ENCODE peak calls at places on chromosome 14, in four cellular contexts. One of them, this sample, is unnamed.
A peak's percentile ranks its signal among the peaks of the same experiment; 100 is the strongest.

GRCh38 chr14:85531594-85532391 is 1.8 kb downstream of the FLRT2 start:
- DNase-seq in stimulated activated CD8-positive, alpha-beta memory T cell treated with anti-CD3 and anti-CD28 coated beads, Interleukin-7, amount 100 ng/mL, for 48 hours: no peak
- DNase-seq in NCI-H1436: no peak
- DNase-seq in NCI-H1092: no peak
- DNase-seq in this sample: no peak

GRCh38 chr14:101225116-101225728 is 321.7 kb upstream of the RTL1 start:
- DNase-seq in NCI-H1092: peak; percentile 9
- DNase-seq in stimulated activated CD8-positive, alpha-beta memory T cell treated with anti-CD3 and anti-CD28 coated beads, Interleukin-7, amount 100 ng/mL, for 48 hours: no peak
- DNase-seq in NCI-H1436: no peak
- DNase-seq in this sample: no peak

GRCh38 chr14:26773906-26774593 is 176.2 kb upstream of the NOVA1 start:
- DNase-seq in NCI-H1092: no peak
- DNase-seq in NCI-H1436: no peak
- DNase-seq in stimulated activated CD8-positive, alpha-beta memory T cell treated with anti-CD3 and anti-CD28 coated beads, Interleukin-7, amount 100 ng/mL, for 48 hours: no peak
- DNase-seq in this sample: no peak

GRCh38 chr14:72779679-72780078 is 114.2 kb downstream of the DPF3 start:
- DNase-seq in NCI-H1436: no peak
- DNase-seq in NCI-H1092: no peak
- DNase-seq in stimulated activated CD8-positive, alpha-beta memory T cell treated with anti-CD3 and anti-CD28 coated beads, Interleukin-7, amount 100 ng/mL, for 48 hours: no peak
- DNase-seq in this sample: no peak

GRCh38 chr14:64943981-64944520 is 1.5 kb upstream of the GPX2 start:
- DNase-seq in stimulated activated CD8-positive, alpha-beta memory T cell treated with anti-CD3 and anti-CD28 coated beads, Interleukin-7, amount 100 ng/mL, for 48 hours: no peak
- DNase-seq in NCI-H1092: no peak
- DNase-seq in NCI-H1436: no peak
- DNase-seq in this sample: no peak

GRCh38 chr14:21185506-21185905 is 29.6 kb upstream of the OR5AU1 start:
- DNase-seq in NCI-H1092: no peak
- DNase-seq in stimulated activated CD8-positive, alpha-beta memory T cell treated with anti-CD3 and anti-CD28 coated beads, Interleukin-7, amount 100 ng/mL, for 48 hours: no peak
- DNase-seq in NCI-H1436: no peak
- DNase-seq in this sample: no peak

GRCh38 chr14:99983251-99984012 is 81.8 kb upstream of the EVL start:
- DNase-seq in NCI-H1092: no peak
- DNase-seq in NCI-H1436: no peak
- DNase-seq in stimulated activated CD8-positive, alpha-beta memory T cell treated with anti-CD3 and anti-CD28 coated beads, Interleukin-7, amount 100 ng/mL, for 48 hours: no peak
- DNase-seq in this sample: no peak

GRCh38 chr14:68376067-68376810 is 416.6 kb downstream of the ZFP36L1 start:
- DNase-seq in stimulated activated CD8-positive, alpha-beta memory T cell treated with anti-CD3 and anti-CD28 coated beads, Interleukin-7, amount 100 ng/mL, for 48 hours: no peak
- DNase-seq in NCI-H1092: no peak
- DNase-seq in NCI-H1436: no peak
- DNase-seq in this sample: no peak

GRCh38 chr14:90299408-90299807 is 32.3 kb downstream of the NRDE2 start:
- DNase-seq in NCI-H1092: no peak
- DNase-seq in stimulated activated CD8-positive, alpha-beta memory T cell treated with anti-CD3 and anti-CD28 coated beads, Interleukin-7, amount 100 ng/mL, for 48 hours: no peak
- DNase-seq in NCI-H1436: no peak
- DNase-seq in this sample: no peak

GRCh38 chr14:55802986-55803431 is 223.0 kb downstream of the KTN1 start:
- DNase-seq in NCI-H1436: no peak
- DNase-seq in stimulated activated CD8-positive, alpha-beta memory T cell treated with anti-CD3 and anti-CD28 coated beads, Interleukin-7, amount 100 ng/mL, for 48 hours: no peak
- DNase-seq in NCI-H1092: no peak
- DNase-seq in this sample: no peak

GRCh38 chr14:59360923-59361794 is 104.0 kb downstream of the GPR135 start:
- DNase-seq in NCI-H1092: peak; percentile 94
- DNase-seq in NCI-H1436: peak; percentile 80
- DNase-seq in stimulated activated CD8-positive, alpha-beta memory T cell treated with anti-CD3 and anti-CD28 coated beads, Interleukin-7, amount 100 ng/mL, for 48 hours: no peak
- DNase-seq in this sample: peak; percentile 94

GRCh38 chr14:26138764-26139445 is 458.9 kb downstream of the NOVA1 start:
- DNase-seq in NCI-H1092: no peak
- DNase-seq in stimulated activated CD8-positive, alpha-beta memory T cell treated with anti-CD3 and anti-CD28 coated beads, Interleukin-7, amount 100 ng/mL, for 48 hours: no peak
- DNase-seq in NCI-H1436: no peak
- DNase-seq in this sample: no peak

GRCh38 chr14:96055065-96055752 is 16.0 kb downstream of the C14orf132 start:
- DNase-seq in NCI-H1092: no peak
- DNase-seq in NCI-H1436: no peak
- DNase-seq in stimulated activated CD8-positive, alpha-beta memory T cell treated with anti-CD3 and anti-CD28 coated beads, Interleukin-7, amount 100 ng/mL, for 48 hours: no peak
- DNase-seq in this sample: no peak

GRCh38 chr14:51867753-51868152 is 7.3 kb downstream of the GNG2 start:
- DNase-seq in NCI-H1092: no peak
- DNase-seq in stimulated activated CD8-positive, alpha-beta memory T cell treated with anti-CD3 and anti-CD28 coated beads, Interleukin-7, amount 100 ng/mL, for 48 hours: no peak
- DNase-seq in NCI-H1436: no peak
- DNase-seq in this sample: no peak

GRCh38 chr14:99270491-99271287 is 1.3 kb downstream of the BCL11B start:
- DNase-seq in stimulated activated CD8-positive, alpha-beta memory T cell treated with anti-CD3 and anti-CD28 coated beads, Interleukin-7, amount 100 ng/mL, for 48 hours: no peak
- DNase-seq in NCI-H1092: peak; percentile 61
- DNase-seq in NCI-H1436: no peak
- DNase-seq in this sample: peak; percentile 52

GRCh38 chr14:22748691-22749090 is 17.8 kb upstream of the OXA1L start:
- DNase-seq in NCI-H1436: no peak
- DNase-seq in NCI-H1092: no peak
- DNase-seq in stimulated activated CD8-positive, alpha-beta memory T cell treated with anti-CD3 and anti-CD28 coated beads, Interleukin-7, amount 100 ng/mL, for 48 hours: no peak
- DNase-seq in this sample: no peak

GRCh38 chr14:68987653-68988036 is 8.5 kb upstream of the ACTN1 start:
- DNase-seq in stimulated activated CD8-positive, alpha-beta memory T cell treated with anti-CD3 and anti-CD28 coated beads, Interleukin-7, amount 100 ng/mL, for 48 hours: no peak
- DNase-seq in NCI-H1092: no peak
- DNase-seq in NCI-H1436: peak; percentile 65
- DNase-seq in this sample: no peak

GRCh38 chr14:54220122-54220691 is 176.6 kb upstream of the CDKN3 start:
- DNase-seq in NCI-H1092: peak; percentile 15
- DNase-seq in stimulated activated CD8-positive, alpha-beta memory T cell treated with anti-CD3 and anti-CD28 coated beads, Interleukin-7, amount 100 ng/mL, for 48 hours: no peak
- DNase-seq in NCI-H1436: no peak
- DNase-seq in this sample: no peak

GRCh38 chr14:75018684-75019083 is 16.0 kb downstream of the EIF2B2 start:
- DNase-seq in NCI-H1092: no peak
- DNase-seq in NCI-H1436: no peak
- DNase-seq in stimulated activated CD8-positive, alpha-beta memory T cell treated with anti-CD3 and anti-CD28 coated beads, Interleukin-7, amount 100 ng/mL, for 48 hours: no peak
- DNase-seq in this sample: no peak

GRCh38 chr14:30375280-30375892 is 183.6 kb upstream of the G2E3 start:
- DNase-seq in NCI-H1092: peak; percentile 28
- DNase-seq in stimulated activated CD8-positive, alpha-beta memory T cell treated with anti-CD3 and anti-CD28 coated beads, Interleukin-7, amount 100 ng/mL, for 48 hours: peak; percentile 44
- DNase-seq in NCI-H1436: peak; percentile 28
- DNase-seq in this sample: no peak

GRCh38 chr14:77140343-77140936 is 1.2 kb downstream of the ZDHHC22 start:
- DNase-seq in NCI-H1436: no peak
- DNase-seq in NCI-H1092: no peak
- DNase-seq in stimulated activated CD8-positive, alpha-beta memory T cell treated with anti-CD3 and anti-CD28 coated beads, Interleukin-7, amount 100 ng/mL, for 48 hours: no peak
- DNase-seq in this sample: peak; percentile 22

This sample was measured in NCI-H1105.